ENCODE peak calls at places on chromosomes 7 and 10, in five cellular contexts. D is RWPE1, S is NAMALWA, U is germinal center, J is small intestine. X is an unnamed sample.
A peak's percentile ranks its signal among the peaks of the same experiment; 100 is the strongest.

GRCh38 chr10:114905450-114905849 is 32.5 kb upstream of the TRUB1 start:
- DNase-seq in D (peak; percentile 41), S (no peak), J (no peak), U (no peak), X (no peak)

GRCh38 chr10:76168437-76168836 is 737.0 kb downstream of the LRMDA start:
- DNase-seq in J (no peak), S (no peak), U (no peak), D (no peak), X (no peak)

GRCh38 chr10:75111906-75112703 is 649 bp downstream of the SAMD8 start:
- DNase-seq in J (peak; percentile 76), U (peak; percentile 64), D (peak; percentile 78), S (peak; percentile 72), X (peak; percentile 49)

GRCh38 chr10:22737587-22737986 is 23.2 kb upstream of the PIP4K2A start:
- DNase-seq in U (no peak), D (peak; percentile 44), J (no peak), S (no peak), X (no peak)

GRCh38 chr10:59688921-59689351 is 20.7 kb downstream of the SLC16A9 start:
- DNase-seq in D (peak; percentile 20), J (no peak), U (peak; percentile 29), S (peak; percentile 22), X (no peak)

GRCh38 chr7:128236924-128237586 is 4.0 kb upstream of the LEP start:
- DNase-seq in S (peak; percentile 88), U (no peak), D (peak; percentile 73), J (peak; percentile 8), X (peak; percentile 81)

GRCh38 chr7:121449304-121449703 is 53.2 kb upstream of the FAM3C start:
- DNase-seq in U (no peak), D (no peak), J (no peak), S (no peak), X (no peak)

GRCh38 chr10:49111320-49111698 is 4.0 kb downstream of the VSTM4 start:
- DNase-seq in U (no peak), S (no peak), J (no peak), D (no peak), X (no peak)

GRCh38 chr10:28947209-28947608 is 269.9 kb downstream of the BAMBI start:
- DNase-seq in S (no peak), D (no peak), J (no peak), U (no peak), X (no peak)

GRCh38 chr10:133195096-133195495 is 34.9 kb upstream of the UTF1 start:
- DNase-seq in J (no peak), U (no peak), S (no peak), D (no peak), X (no peak)

GRCh38 chr7:157503229-157503628 is 166.4 kb downstream of the DNAJB6 start:
- DNase-seq in U (no peak), J (no peak), S (no peak), D (no peak), X (no peak)

GRCh38 chr10:115171392-115171960 is 78.3 kb downstream of the ATRNL1 start:
- DNase-seq in D (peak; percentile 14), S (peak; percentile 31), J (no peak), U (peak; percentile 2), X (no peak)

GRCh38 chr10:97117372-97117771 is 68.4 kb downstream of the SLIT1 start:
- DNase-seq in J (peak; percentile 46), S (peak; percentile 34), U (no peak), D (peak; percentile 53), X (no peak)

GRCh38 chr7:73717025-73717807 is 2.3 kb downstream of the STX1A start:
- DNase-seq in U (no peak), S (no peak), D (no peak), J (no peak), X (no peak)

GRCh38 chr7:30173058-30173897 is 38.5 kb downstream of the MTURN start:
- DNase-seq in D (peak; percentile 93), U (no peak), S (no peak), J (no peak), X (peak; percentile 92)

GRCh38 chr10:70323143-70323696 is 39.4 kb upstream of the NPFFR1 start:
- DNase-seq in J (peak; percentile 49), D (no peak), S (no peak), U (no peak), X (no peak)

GRCh38 chr10:29535012-29535777 is 99.6 kb downstream of the SVIL start:
- DNase-seq in S (no peak), U (no peak), J (peak; percentile 21), D (no peak), X (no peak)

GRCh38 chr10:129921801-129922597 is 42.1 kb downstream of the EBF3 start:
- DNase-seq in J (no peak), D (no peak), U (no peak), S (no peak), X (no peak)

GRCh38 chr7:152761116-152761748 is 1.7 kb downstream of the ACTR3B start:
- DNase-seq in S (peak; percentile 51), D (no peak), J (no peak), U (no peak), X (no peak)

GRCh38 chr10:84004206-84004605 is 135.1 kb upstream of the GHITM start:
- DNase-seq in D (no peak), U (no peak), J (peak; percentile 41), S (no peak), X (no peak)

GRCh38 chr10:61024801-61025201 is 80.8 kb upstream of the RHOBTB1 start:
- DNase-seq in U (no peak), J (no peak), S (peak; percentile 37), D (no peak), X (peak; percentile 15)

GRCh38 chr10:28445511-28445910 is 87.4 kb upstream of the WAC start:
- DNase-seq in U (no peak), D (no peak), S (no peak), J (no peak), X (no peak)

GRCh38 chr10:116307450-116307849 is 16.8 kb upstream of the CCDC172 start:
- DNase-seq in J (no peak), D (no peak), U (no peak), S (no peak), X (no peak)

GRCh38 chr7:115008465-115009114 is 86.7 kb downstream of the MDFIC start:
- DNase-seq in J (no peak), U (no peak), S (no peak), D (no peak), X (no peak)

GRCh38 chr7:14841086-14841485 is 61.5 kb downstream of the DGKB start:
- DNase-seq in S (no peak), J (no peak), D (no peak), U (no peak), X (no peak)

GRCh38 chr7:51369746-51370145 is 53.1 kb upstream of the COBL start:
- DNase-seq in S (peak; percentile 63), U (no peak), D (no peak), J (peak; percentile 41), X (peak; percentile 74)

GRCh38 chr7:34191766-34192550 is 286.6 kb downstream of the BMPER start:
- DNase-seq in J (no peak), S (no peak), U (no peak), D (no peak), X (no peak)

GRCh38 chr7:44244282-44244681 is 43.5 kb downstream of the YKT6 start:
- DNase-seq in S (peak; percentile 72), U (peak; percentile 68), D (no peak), J (no peak), X (peak; percentile 58)